ENCODE peak calls at places on chromosomes 3 and 15, in eight cellular contexts. X is heart left ventricle, Q is PC-9, R is cardiac muscle cell, C is MM.1S, A is tibial artery, U is neuronal stem cell, G is right cardiac atrium. Z is an unnamed sample.

GRCh38 chr3:163879172-163879571 is 1199.1 kb downstream of the SI start:
- DNase-seq in X (no peak), Q (no peak), R (no peak), C (peak; percentile 84), A (no peak), U (no peak), G (no peak), Z (no peak)

GRCh38 chr3:102348904-102349303 is 85.9 kb upstream of the ZPLD1 start:
- DNase-seq in X (no peak), Q (no peak), R (no peak), C (no peak), A (no peak), U (no peak), G (no peak), Z (no peak)

GRCh38 chr3:23071758-23072157 is 131.4 kb upstream of the UBE2E2 start:
- DNase-seq in X (no peak), Q (no peak), R (no peak), C (no peak), A (peak; percentile 41), U (no peak), G (no peak), Z (no peak)

GRCh38 chr3:154214320-154214719 is 93.1 kb downstream of the ARHGEF26 start:
- DNase-seq in X (no peak), Q (no peak), R (no peak), C (no peak), A (no peak), U (no peak), G (no peak), Z (no peak)

GRCh38 chr3:29281265-29282228 is 676 bp downstream of the RBMS3 start:
- DNase-seq in X (no peak), Q (no peak), R (peak; percentile 59), C (peak; percentile 9), A (peak; percentile 32), U (peak; percentile 38), G (peak; percentile 51), Z (no peak)

GRCh38 chr3:52041118-52041847 is 15.1 kb downstream of the DUSP7 start:
- DNase-seq in X (no peak), Q (no peak), R (no peak), C (no peak), A (no peak), U (no peak), G (no peak), Z (no peak)

GRCh38 chr3:141345951-141346817 is 22.1 kb upstream of the ZBTB38 start:
- DNase-seq in X (no peak), Q (no peak), R (no peak), C (no peak), A (no peak), U (no peak), G (no peak), Z (no peak)

GRCh38 chr3:169666501-169667379 is 3.2 kb upstream of the MECOM start:
- DNase-seq in X (no peak), Q (no peak), R (peak; percentile 30), C (no peak), A (no peak), U (peak; percentile 30), G (peak; percentile 42), Z (no peak)

GRCh38 chr15:83206387-83206970 is 1.1 kb downstream of the HDGFL3 start:
- DNase-seq in X (no peak), Q (no peak), R (no peak), C (no peak), A (no peak), U (no peak), G (no peak), Z (no peak)

GRCh38 chr3:148379763-148380162 is 317.9 kb upstream of the AGTR1 start:
- DNase-seq in X (no peak), Q (no peak), R (peak; percentile 67), C (peak; percentile 65), A (no peak), U (peak; percentile 20), G (no peak), Z (no peak)

GRCh38 chr15:32674681-32675080 is 33.2 kb downstream of the SCG5 start:
- DNase-seq in X (no peak), Q (no peak), R (no peak), C (no peak), A (no peak), U (no peak), G (no peak), Z (no peak)

GRCh38 chr3:72892081-72892763 is 4.4 kb downstream of the GXYLT2 start:
- DNase-seq in X (no peak), Q (peak; percentile 54), R (no peak), C (no peak), A (no peak), U (no peak), G (no peak), Z (no peak)

GRCh38 chr3:129016366-129016724 is 15.2 kb downstream of the EFCC1 start:
- DNase-seq in X (no peak), Q (peak; percentile 58), R (no peak), C (peak; percentile 59), A (no peak), U (no peak), G (no peak), Z (no peak)

GRCh38 chr15:92847841-92848240 is 52.3 kb upstream of the CHD2 start:
- DNase-seq in X (no peak), Q (no peak), R (no peak), C (no peak), A (no peak), U (no peak), G (no peak), Z (no peak)

GRCh38 chr15:92843819-92844218 is 56.3 kb upstream of the CHD2 start:
- DNase-seq in X (no peak), Q (no peak), R (no peak), C (no peak), A (no peak), U (no peak), G (no peak), Z (no peak)

GRCh38 chr15:92846716-92847115 is 53.4 kb upstream of the CHD2 start:
- DNase-seq in X (no peak), Q (no peak), R (no peak), C (no peak), A (no peak), U (no peak), G (no peak), Z (no peak)

GRCh38 chr15:92843326-92843725 is 56.8 kb upstream of the CHD2 start:
- DNase-seq in X (no peak), Q (no peak), R (no peak), C (no peak), A (no peak), U (no peak), G (no peak), Z (no peak)

DNA sequence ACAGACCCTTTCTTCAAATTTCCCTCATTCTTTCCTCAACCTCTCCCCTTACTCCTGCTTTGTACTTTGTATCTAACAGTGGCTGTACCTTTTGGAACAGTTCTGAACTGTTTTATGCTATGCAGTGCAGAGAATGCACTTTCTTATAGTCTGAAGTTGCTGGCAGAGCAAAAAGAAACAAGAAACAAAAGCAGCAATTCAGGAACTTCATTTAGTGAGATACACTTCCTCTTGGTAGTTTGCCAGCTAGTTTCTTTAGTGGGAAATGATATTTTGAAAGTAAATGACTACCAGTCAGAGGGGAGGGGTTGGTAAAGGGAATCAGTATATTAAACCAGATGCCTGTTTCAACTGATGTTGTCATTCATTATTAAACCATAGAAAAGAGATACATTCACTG is 55.0 kb upstream of the CHD2 start:
- DNase-seq in X (no peak), Q (peak; percentile 86), R (no peak), C (peak; percentile 88), A (no peak), U (no peak), G (no peak), Z (no peak)
- H3K4me3 ChIP-seq in X (no peak overlapping the region), Q (no peak overlapping the region), R (no peak overlapping the region), C (peak overlapping the region; percentile 19), A (no peak overlapping the region), U (no peak overlapping the region), G (no peak overlapping the region), Z (no peak overlapping the region)

DNA sequence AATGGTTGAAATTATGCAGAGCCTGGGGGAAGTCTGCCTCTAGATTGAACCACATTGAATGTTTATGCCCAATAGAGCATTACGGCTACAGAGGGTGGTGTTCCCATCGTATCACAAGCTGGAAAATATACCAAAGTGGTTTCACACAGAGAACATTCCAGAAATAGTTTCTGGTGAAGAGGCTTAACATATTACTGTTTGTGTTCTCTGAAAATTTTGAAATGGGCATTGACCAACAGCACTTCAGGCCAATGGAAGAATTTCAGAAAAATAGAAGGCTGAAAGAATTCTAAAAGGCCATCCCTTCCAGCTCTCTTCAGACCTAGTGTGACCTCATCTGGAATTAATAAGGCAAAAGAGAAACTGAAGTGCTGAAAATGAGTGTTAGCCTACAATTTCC is 203.8 kb downstream of the NEK10 start:
- DNase-seq in X (no peak), Q (no peak), R (no peak), C (no peak), A (no peak), U (no peak), G (no peak), Z (no peak)
- H3K27ac ChIP-seq in X (no peak overlapping the region), Q (no peak overlapping the region), R (no peak overlapping the region), C (no peak overlapping the region), A (peak overlapping the region; percentile 37), U (no peak overlapping the region), G (no peak overlapping the region), Z (peak overlapping the region; percentile 56)

DNA sequence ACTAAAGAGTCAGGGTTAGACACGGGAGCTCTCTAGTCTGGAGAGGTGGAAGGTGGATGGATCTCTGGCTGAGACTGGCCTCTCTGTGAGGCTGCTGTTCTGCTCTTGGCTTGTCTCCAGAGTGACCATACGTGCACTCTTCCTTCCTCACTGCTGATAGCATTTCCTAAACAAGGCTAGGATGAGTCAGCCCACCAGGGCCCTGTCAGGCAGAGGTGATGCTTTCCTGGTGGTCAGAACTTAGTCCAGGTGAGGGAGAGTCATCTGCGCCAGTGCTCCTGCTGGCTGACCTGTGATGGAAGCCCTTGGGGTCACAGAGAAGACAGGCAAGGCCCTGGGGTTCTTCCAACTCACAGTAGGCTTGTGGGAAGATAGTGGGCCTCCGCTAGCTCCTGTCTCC is 16.3 kb downstream of the ALPK3 start:
- DNase-seq in X (no peak), Q (peak; percentile 68), R (no peak), C (no peak), A (no peak), U (no peak), G (no peak), Z (no peak)
- H3K4me1 ChIP-seq in X (peaks cover 92% of the 10 kb centered on the region), Q (peaks cover 34% of the 10 kb centered on the region), R (peaks cover 36% of the 10 kb centered on the region), C (no peaks in the 10 kb centered on the region), A (peaks cover 16% of the 10 kb centered on the region), U (no peaks in the 10 kb centered on the region), G (peaks cover 32% of the 10 kb centered on the region), Z (no peaks in the 10 kb centered on the region)

GRCh38 chr3:115624898-115625297 is 1.6 kb downstream of the GAP43 start:
- DNase-seq in X (no peak), Q (no peak), R (no peak), C (no peak), A (no peak), U (no peak), G (no peak), Z (no peak)

GRCh38 chr3:115624029-115624645 is 827 bp downstream of the GAP43 start:
- DNase-seq in X (no peak), Q (no peak), R (no peak), C (no peak), A (no peak), U (no peak), G (no peak), Z (no peak)

GRCh38 chr3:115627180-115628074 is 4.1 kb downstream of the GAP43 start:
- DNase-seq in X (no peak), Q (no peak), R (no peak), C (peak; percentile 69), A (no peak), U (no peak), G (no peak), Z (no peak)

GRCh38 chr3:115626711-115627110 is 3.4 kb downstream of the GAP43 start:
- DNase-seq in X (no peak), Q (no peak), R (no peak), C (no peak), A (no peak), U (no peak), G (no peak), Z (no peak)

GRCh38 chr3:115626006-115626409 is 2.7 kb downstream of the GAP43 start:
- DNase-seq in X (no peak), Q (no peak), R (no peak), C (no peak), A (no peak), U (no peak), G (no peak), Z (no peak)
- H3K4me3 ChIP-seq in X (no peak overlapping the region), Q (no peak overlapping the region), R (no peak overlapping the region), C (no peak overlapping the region), A (no peak overlapping the region), U (no peak overlapping the region), G (no peak overlapping the region), Z (no peak overlapping the region)